ENCODE peak calls at places on chromosome 17, in four cellular contexts. One of them, this sample, is unnamed.

GRCh38 chr17:80967404-80967872 is 24.2 kb upstream of the CHMP6 start:
- DNase-seq in mesendoderm: no peak
- DNase-seq in IMR-90: no peak
- DNase-seq in H1: no peak
- DNase-seq in this sample: no peak

GRCh38 chr17:67095803-67096202 is 51.4 kb downstream of the CACNG1 start:
- DNase-seq in IMR-90: peak
- DNase-seq in mesendoderm: no peak
- DNase-seq in H1: no peak
- DNase-seq in this sample: no peak

GRCh38 chr17:57247261-57247660 is 9.1 kb upstream of the MSI2 start:
- DNase-seq in H1: no peak
- DNase-seq in mesendoderm: no peak
- DNase-seq in IMR-90: no peak
- DNase-seq in this sample: no peak

GRCh38 chr17:51322390-51323029 is 62.2 kb downstream of the UTP18 start:
- DNase-seq in IMR-90: peak
- DNase-seq in mesendoderm: peak
- DNase-seq in H1: no peak
- DNase-seq in this sample: peak

GRCh38 chr17:6303664-6304063 is 131.3 kb downstream of the AIPL1 start:
- DNase-seq in mesendoderm: peak
- DNase-seq in IMR-90: no peak
- DNase-seq in H1: no peak
- DNase-seq in this sample: peak

GRCh38 chr17:80284631-80285030 is 24.0 kb downstream of the RNF213 start:
- DNase-seq in mesendoderm: peak
- DNase-seq in H1: no peak
- DNase-seq in IMR-90: no peak
- DNase-seq in this sample: peak

GRCh38 chr17:32536736-32537646 is 50.2 kb downstream of the CDK5R1 start:
- DNase-seq in IMR-90: peak
- DNase-seq in mesendoderm: no peak
- DNase-seq in H1: no peak
- DNase-seq in this sample: no peak

GRCh38 chr17:4738136-4739121 is 1.2 kb upstream of the ZMYND15 start:
- DNase-seq in H1: no peak
- DNase-seq in mesendoderm: no peak
- DNase-seq in IMR-90: no peak
- DNase-seq in this sample: no peak

GRCh38 chr17:48262982-48263586 is 155.5 kb downstream of the SNX11 start:
- DNase-seq in IMR-90: peak
- DNase-seq in H1: no peak
- DNase-seq in mesendoderm: no peak
- DNase-seq in this sample: no peak

GRCh38 chr17:78133971-78134898 is 3.7 kb downstream of the TMC8 start:
- DNase-seq in H1: peak
- DNase-seq in mesendoderm: peak
- DNase-seq in IMR-90: peak
- DNase-seq in this sample: peak

GRCh38 chr17:75845933-75846700 is 1.9 kb upstream of the UNC13D start:
- DNase-seq in IMR-90: no peak
- DNase-seq in H1: no peak
- DNase-seq in mesendoderm: peak
- DNase-seq in this sample: peak

GRCh38 chr17:14790518-14790917 is 474.6 kb downstream of the PMP22 start:
- DNase-seq in mesendoderm: no peak
- DNase-seq in H1: no peak
- DNase-seq in IMR-90: peak
- DNase-seq in this sample: no peak

GRCh38 chr17:2449486-2449885 is 48.6 kb upstream of the MNT start:
- DNase-seq in H1: no peak
- DNase-seq in IMR-90: peak
- DNase-seq in mesendoderm: no peak
- DNase-seq in this sample: no peak

GRCh38 chr17:2440930-2441329 is 40.1 kb upstream of the MNT start:
- DNase-seq in H1: no peak
- DNase-seq in mesendoderm: no peak
- DNase-seq in IMR-90: no peak
- DNase-seq in this sample: no peak

GRCh38 chr17:2445638-2446037 is 44.8 kb upstream of the MNT start:
- DNase-seq in IMR-90: no peak
- DNase-seq in H1: no peak
- DNase-seq in mesendoderm: no peak
- DNase-seq in this sample: no peak

GRCh38 chr17:2442166-2442565 is 41.3 kb upstream of the MNT start:
- DNase-seq in IMR-90: peak
- DNase-seq in mesendoderm: no peak
- DNase-seq in H1: no peak
- DNase-seq in this sample: no peak

DNA sequence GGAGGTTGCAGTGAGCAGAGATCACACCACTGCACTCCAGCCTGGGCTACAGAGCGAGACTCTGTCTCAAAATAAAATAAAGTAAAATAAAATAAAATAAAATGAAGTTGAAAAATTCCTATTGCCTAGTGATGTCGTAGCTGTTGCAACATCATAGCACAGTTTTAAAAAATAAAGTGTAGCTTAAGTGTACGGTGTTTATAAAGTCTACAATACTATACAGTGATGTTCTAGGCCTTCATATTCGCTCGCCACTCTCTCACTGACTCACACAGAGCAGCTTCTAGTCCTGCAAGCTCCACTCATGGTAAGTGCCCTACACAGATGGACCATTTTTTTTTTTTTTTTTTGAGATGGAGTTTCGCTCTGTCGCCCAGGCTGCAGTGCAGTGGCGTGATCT is 43.5 kb upstream of the MNT start:
- DNase-seq in mesendoderm: no peak
- DNase-seq in H1: no peak
- DNase-seq in IMR-90: peak
- DNase-seq in this sample: no peak
- H3K56ac ChIP-seq in mesendoderm: no peak
- H3K56ac ChIP-seq in H1: no peak
- H3K56ac ChIP-seq in IMR-90: no peak
- H3K56ac ChIP-seq in this sample: no peak

DNA sequence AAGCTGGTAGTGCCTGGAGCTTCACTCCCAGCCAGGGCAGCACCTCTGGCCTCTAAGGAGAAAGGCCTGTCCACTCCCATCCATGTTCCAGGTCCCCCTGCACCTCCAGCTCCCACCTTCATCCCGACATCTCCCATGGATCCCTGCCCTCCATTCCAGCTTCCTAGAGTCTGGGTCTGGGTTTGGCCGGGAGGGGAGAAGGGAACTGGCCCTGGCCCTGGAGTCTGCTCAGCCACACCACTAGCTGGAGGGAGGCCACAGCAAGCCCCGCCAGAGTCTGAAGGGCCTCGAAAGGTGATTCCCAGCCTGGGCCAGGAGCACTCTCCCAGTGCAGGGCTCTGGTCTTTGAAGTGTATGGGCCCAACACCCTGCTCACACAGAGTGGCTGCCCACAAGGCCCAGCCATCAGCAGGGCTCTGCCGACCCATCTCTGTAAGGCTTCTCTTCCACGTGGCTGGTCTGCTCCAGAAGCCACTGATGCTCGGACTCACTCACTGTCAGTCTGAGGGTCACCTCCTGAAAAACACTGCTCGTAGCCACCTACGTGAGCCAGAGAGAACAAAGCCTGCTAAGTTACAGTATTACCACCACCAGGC is 4.7 kb downstream of the NAT9 start:
- DNase-seq in mesendoderm: no peak
- DNase-seq in IMR-90: no peak
- DNase-seq in H1: no peak
- DNase-seq in this sample: no peak
- H2BK15ac ChIP-seq in mesendoderm: no peak
- H2BK15ac ChIP-seq in IMR-90: no peak
- H2BK15ac ChIP-seq in H1: no peak
- H2BK15ac ChIP-seq in this sample: no peak

GRCh38 chr17:35786941-35787432 is 8.5 kb downstream of the MMP28 start:
- DNase-seq in IMR-90: peak
- DNase-seq in mesendoderm: no peak
- DNase-seq in H1: no peak
- DNase-seq in this sample: peak
- H2BK120ac ChIP-seq in IMR-90: peak
- H2BK120ac ChIP-seq in mesendoderm: no peak
- H2BK120ac ChIP-seq in H1: no peak
- H2BK120ac ChIP-seq in this sample: no peak

GRCh38 chr17:40314557-40314953 is 5.6 kb downstream of the RARA start:
- DNase-seq in H1: no peak
- DNase-seq in IMR-90: peak
- DNase-seq in mesendoderm: no peak
- DNase-seq in this sample: no peak

GRCh38 chr17:40315206-40315605 is 6.2 kb downstream of the RARA start:
- DNase-seq in H1: no peak
- DNase-seq in IMR-90: no peak
- DNase-seq in mesendoderm: no peak
- DNase-seq in this sample: no peak

GRCh38 chr17:40317345-40317873 is 8.4 kb downstream of the RARA start:
- DNase-seq in IMR-90: peak
- DNase-seq in mesendoderm: peak
- DNase-seq in H1: no peak
- DNase-seq in this sample: peak

GRCh38 chr17:40316571-40317344 is 7.8 kb downstream of the RARA start:
- DNase-seq in H1: no peak
- DNase-seq in IMR-90: peak
- DNase-seq in mesendoderm: peak
- DNase-seq in this sample: peak

GRCh38 chr17:40315678-40316570 is 6.9 kb downstream of the RARA start:
- DNase-seq in mesendoderm: no peak
- DNase-seq in H1: no peak
- DNase-seq in IMR-90: no peak
- DNase-seq in this sample: no peak
- H3K56ac ChIP-seq in mesendoderm: peak
- H3K56ac ChIP-seq in H1: no peak
- H3K56ac ChIP-seq in IMR-90: peak
- H3K56ac ChIP-seq in this sample: no peak

DNA sequence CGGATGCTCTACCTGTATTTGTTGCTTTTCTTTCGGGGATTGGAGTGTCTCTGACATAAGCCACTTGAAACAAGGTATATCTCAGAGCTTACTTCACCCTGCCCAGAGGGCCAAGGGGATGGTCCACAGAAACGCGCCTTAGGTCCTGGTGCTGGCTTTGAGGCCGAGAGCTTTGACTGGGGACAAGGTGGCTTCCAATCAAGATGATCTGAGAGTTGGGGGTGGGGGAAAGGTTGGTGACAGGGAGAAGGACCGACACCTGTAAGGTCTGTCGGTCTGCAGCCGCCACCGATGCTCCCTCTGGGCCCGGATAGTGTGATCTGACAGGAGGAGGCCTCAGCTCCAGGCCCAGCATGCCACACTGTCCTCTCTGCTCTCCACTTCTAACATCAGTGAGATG is 21.8 kb upstream of the SPATA32 start:
- DNase-seq in mesendoderm: no peak
- DNase-seq in IMR-90: no peak
- DNase-seq in H1: no peak
- DNase-seq in this sample: no peak
- H2BK15ac ChIP-seq in mesendoderm: no peak
- H2BK15ac ChIP-seq in IMR-90: no peak
- H2BK15ac ChIP-seq in H1: no peak
- H2BK15ac ChIP-seq in this sample: no peak

GRCh38 chr17:58396173-58396572 is 21.2 kb downstream of the RNF43 start:
- DNase-seq in mesendoderm: no peak
- DNase-seq in IMR-90: no peak
- DNase-seq in H1: no peak
- DNase-seq in this sample: no peak
- H2BK120ac ChIP-seq in mesendoderm: no peak
- H2BK120ac ChIP-seq in IMR-90: no peak
- H2BK120ac ChIP-seq in H1: no peak
- H2BK120ac ChIP-seq in this sample: no peak

DNA sequence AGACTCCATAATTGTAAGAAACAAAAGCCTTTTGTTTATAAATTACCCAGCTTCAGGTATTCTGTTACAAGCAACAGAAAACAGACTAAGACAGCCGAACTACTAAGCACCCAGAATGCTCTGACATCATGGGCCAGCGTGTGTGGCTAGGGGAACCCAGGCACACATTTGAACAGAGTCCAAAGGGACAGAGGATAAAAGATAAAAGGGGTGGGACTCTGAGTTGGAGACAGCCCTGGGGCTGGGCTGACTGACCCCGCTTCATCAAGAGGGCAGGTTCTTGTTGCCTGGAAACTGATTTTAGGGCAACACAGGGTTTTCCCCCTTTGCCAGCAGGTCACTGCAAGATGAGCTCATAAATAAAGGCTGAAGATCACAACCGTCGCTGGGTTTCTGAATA is 30.5 kb upstream of the ZNF287 start:
- DNase-seq in mesendoderm: no peak
- DNase-seq in IMR-90: no peak
- DNase-seq in H1: no peak
- DNase-seq in this sample: no peak
- H3K56ac ChIP-seq in mesendoderm: no peak
- H3K56ac ChIP-seq in IMR-90: no peak
- H3K56ac ChIP-seq in H1: no peak
- H3K56ac ChIP-seq in this sample: no peak

This sample was measured in H9.